ENCODE peak calls at places on chromosomes 16 and 17, in five cellular contexts. One of them, this sample, is unnamed.

GRCh38 chr17:17935321-17936271 is 36.6 kb downstream of the TOM1L2 start:
- DNase-seq in endothelial cell: no peak
- DNase-seq in ovary: no peak
- DNase-seq in left cardiac atrium: peak
- DNase-seq in HCT116: no peak
- DNase-seq in this sample: no peak

GRCh38 chr17:66255112-66255511 is 25.9 kb upstream of the APOH start:
- DNase-seq in endothelial cell: peak
- DNase-seq in ovary: no peak
- DNase-seq in left cardiac atrium: no peak
- DNase-seq in HCT116: peak
- DNase-seq in this sample: peak

GRCh38 chr17:81246679-81247338 is 7.7 kb downstream of the NDUFAF8 start:
- DNase-seq in endothelial cell: no peak
- DNase-seq in ovary: no peak
- DNase-seq in left cardiac atrium: no peak
- DNase-seq in HCT116: no peak
- DNase-seq in this sample: no peak

GRCh38 chr16:68200120-68200783 is 35.7 kb downstream of the ESRP2 start:
- DNase-seq in endothelial cell: no peak
- DNase-seq in ovary: no peak
- DNase-seq in left cardiac atrium: no peak
- DNase-seq in HCT116: no peak
- DNase-seq in this sample: peak

GRCh38 chr16:17273142-17273561 is 197.6 kb downstream of the XYLT1 start:
- DNase-seq in endothelial cell: no peak
- DNase-seq in ovary: no peak
- DNase-seq in left cardiac atrium: no peak
- DNase-seq in HCT116: peak
- DNase-seq in this sample: no peak

GRCh38 chr17:48025904-48026502 is 11.6 kb downstream of the COPZ2 start:
- DNase-seq in endothelial cell: no peak
- DNase-seq in ovary: peak
- DNase-seq in left cardiac atrium: no peak
- DNase-seq in HCT116: no peak
- DNase-seq in this sample: no peak

GRCh38 chr17:61581611-61582349 is 9.2 kb downstream of the NACA2 start:
- DNase-seq in endothelial cell: no peak
- DNase-seq in ovary: no peak
- DNase-seq in left cardiac atrium: no peak
- DNase-seq in HCT116: no peak
- DNase-seq in this sample: no peak

GRCh38 chr16:83113811-83114210 is 487.0 kb downstream of the CDH13 start:
- DNase-seq in endothelial cell: no peak
- DNase-seq in ovary: no peak
- DNase-seq in left cardiac atrium: no peak
- DNase-seq in HCT116: no peak
- DNase-seq in this sample: no peak

GRCh38 chr17:75909051-75909811 is 4.5 kb upstream of the MRPL38 start:
- DNase-seq in endothelial cell: no peak
- DNase-seq in ovary: no peak
- DNase-seq in left cardiac atrium: no peak
- DNase-seq in HCT116: no peak
- DNase-seq in this sample: no peak

GRCh38 chr16:75107505-75107904 is 9.1 kb downstream of the LDHD start:
- DNase-seq in endothelial cell: no peak
- DNase-seq in ovary: no peak
- DNase-seq in left cardiac atrium: no peak
- DNase-seq in HCT116: no peak
- DNase-seq in this sample: no peak

GRCh38 chr16:66728117-66728787 is 23.2 kb downstream of the DYNC1LI2 start:
- DNase-seq in endothelial cell: no peak
- DNase-seq in ovary: peak
- DNase-seq in left cardiac atrium: no peak
- DNase-seq in HCT116: peak
- DNase-seq in this sample: peak

GRCh38 chr17:8894189-8894611 is 26.7 kb upstream of the PIK3R6 start:
- DNase-seq in endothelial cell: no peak
- DNase-seq in ovary: no peak
- DNase-seq in left cardiac atrium: no peak
- DNase-seq in HCT116: no peak
- DNase-seq in this sample: no peak

GRCh38 chr16:8182761-8183160 is 407.6 kb downstream of the TMEM114 start:
- DNase-seq in endothelial cell: no peak
- DNase-seq in ovary: no peak
- DNase-seq in left cardiac atrium: no peak
- DNase-seq in HCT116: no peak
- DNase-seq in this sample: no peak

GRCh38 chr17:28949185-28950016 is 1.9 kb downstream of the PHF12 start:
- DNase-seq in endothelial cell: peak
- DNase-seq in ovary: peak
- DNase-seq in left cardiac atrium: peak
- DNase-seq in HCT116: no peak
- DNase-seq in this sample: no peak

GRCh38 chr17:46742539-46743270 is 75.8 kb downstream of the WNT3 start:
- DNase-seq in endothelial cell: no peak
- DNase-seq in ovary: no peak
- DNase-seq in left cardiac atrium: no peak
- DNase-seq in HCT116: peak
- DNase-seq in this sample: peak

GRCh38 chr17:19410101-19410500 is 931 bp upstream of the RNF112 start:
- DNase-seq in endothelial cell: no peak
- DNase-seq in ovary: no peak
- DNase-seq in left cardiac atrium: no peak
- DNase-seq in HCT116: no peak
- DNase-seq in this sample: no peak

GRCh38 chr16:83720213-83720612 is 87.6 kb upstream of the HSBP1 start:
- DNase-seq in endothelial cell: no peak
- DNase-seq in ovary: no peak
- DNase-seq in left cardiac atrium: no peak
- DNase-seq in HCT116: no peak
- DNase-seq in this sample: no peak

GRCh38 chr16:87762071-87762571 is 3.7 kb downstream of the KLHDC4 start:
- DNase-seq in endothelial cell: no peak
- DNase-seq in ovary: no peak
- DNase-seq in left cardiac atrium: no peak
- DNase-seq in HCT116: no peak
- DNase-seq in this sample: no peak

GRCh38 chr16:84541999-84542876 is 37.8 kb upstream of the MEAK7 start:
- DNase-seq in endothelial cell: no peak
- DNase-seq in ovary: no peak
- DNase-seq in left cardiac atrium: no peak
- DNase-seq in HCT116: no peak
- DNase-seq in this sample: no peak

GRCh38 chr17:16288860-16289571 is 64.3 kb downstream of the CENPV start:
- DNase-seq in endothelial cell: no peak
- DNase-seq in ovary: no peak
- DNase-seq in left cardiac atrium: no peak
- DNase-seq in HCT116: no peak
- DNase-seq in this sample: no peak

GRCh38 chr16:89721644-89722391 is 481 bp downstream of the ZNF276 start:
- DNase-seq in endothelial cell: peak
- DNase-seq in ovary: no peak
- DNase-seq in left cardiac atrium: peak
- DNase-seq in HCT116: no peak
- DNase-seq in this sample: no peak

GRCh38 chr16:9055661-9056060 is 35.8 kb upstream of the HAPSTR1 start:
- DNase-seq in endothelial cell: no peak
- DNase-seq in ovary: no peak
- DNase-seq in left cardiac atrium: no peak
- DNase-seq in HCT116: no peak
- DNase-seq in this sample: no peak

This sample was measured in HEK293T.